ENCODE peak calls at places on chromosome 12, in seven cellular contexts. W is HFFc6, X is adrenal gland, L is Kasumi-1, C is ACHN, Y is NCI-H2171, A is ovary. E is an unnamed sample.

GRCh38 chr12:3538691-3539030 is 47.7 kb downstream of the PRMT8 start:
- DNase-seq in W (no peak), X (no peak), L (no peak), C (no peak), Y (no peak), A (no peak), E (no peak)

GRCh38 chr12:50024804-50025186 is 499 bp downstream of the RACGAP1 start:
- DNase-seq in W (peak; percentile 10), X (no peak), L (no peak), C (peak; percentile 50), Y (no peak), A (no peak), E (no peak)

GRCh38 chr12:48156648-48157015 is 683 bp downstream of the ASB8 start:
- DNase-seq in W (no peak), X (no peak), L (no peak), C (no peak), Y (no peak), A (no peak), E (no peak)

GRCh38 chr12:57476162-57476992 is 3.3 kb downstream of the ARHGAP9 start:
- DNase-seq in W (no peak), X (no peak), L (peak; percentile 75), C (no peak), Y (no peak), A (no peak), E (no peak)

GRCh38 chr12:105164068-105164467 is 56.5 kb downstream of the WASHC4 start:
- DNase-seq in W (no peak), X (no peak), L (no peak), C (no peak), Y (no peak), A (no peak), E (no peak)

GRCh38 chr12:62347922-62348650 is 87.9 kb downstream of the USP15 start:
- DNase-seq in W (peak; percentile 57), X (peak; percentile 62), L (no peak), C (peak; percentile 50), Y (no peak), A (no peak), E (no peak)

GRCh38 chr12:116384175-116384574 is 106.7 kb upstream of the MED13L start:
- DNase-seq in W (no peak), X (no peak), L (no peak), C (no peak), Y (no peak), A (no peak), E (no peak)

GRCh38 chr12:4579305-4580097 is 17.5 kb downstream of the DYRK4 start:
- DNase-seq in W (peak; percentile 9), X (peak; percentile 35), L (peak; percentile 6), C (peak; percentile 16), Y (no peak), A (no peak), E (no peak)

GRCh38 chr12:96698965-96699364 is 208.1 kb upstream of the NEDD1 start:
- DNase-seq in W (no peak), X (no peak), L (no peak), C (no peak), Y (no peak), A (no peak), E (no peak)

GRCh38 chr12:27076468-27076867 is 5.9 kb downstream of the C12orf71 start:
- DNase-seq in W (no peak), X (no peak), L (no peak), C (no peak), Y (no peak), A (no peak), E (no peak)

GRCh38 chr12:124396544-124397398 is 101.9 kb downstream of the RFLNA start:
- DNase-seq in W (no peak), X (peak; percentile 94), L (no peak), C (no peak), Y (peak; percentile 39), A (peak; percentile 48), E (no peak)

GRCh38 chr12:132178801-132179401 is 34.6 kb downstream of the NOC4L start:
- DNase-seq in W (no peak), X (no peak), L (no peak), C (no peak), Y (peak; percentile 69), A (no peak), E (no peak)

GRCh38 chr12:49674318-49674985 is 32.8 kb downstream of the FMNL3 start:
- DNase-seq in W (peak; percentile 12), X (no peak), L (no peak), C (no peak), Y (no peak), A (no peak), E (no peak)

GRCh38 chr12:2068638-2069037 is 15.9 kb downstream of the CACNA1C start:
- DNase-seq in W (no peak), X (no peak), L (no peak), C (no peak), Y (no peak), A (no peak), E (no peak)

GRCh38 chr12:31868980-31869379 is 90.2 kb upstream of the RESF1 start:
- DNase-seq in W (peak; percentile 70), X (peak; percentile 89), L (no peak), C (no peak), Y (peak; percentile 68), A (peak; percentile 56), E (peak; percentile 85)

GRCh38 chr12:71947645-71948105 is 9.0 kb downstream of the TPH2 start:
- DNase-seq in W (peak; percentile 48), X (no peak), L (no peak), C (no peak), Y (peak; percentile 96), A (no peak), E (peak; percentile 91)

GRCh38 chr12:54988402-54989054 is 4.0 kb upstream of the TESPA1 start:
- DNase-seq in W (peak; percentile 6), X (peak; percentile 84), L (no peak), C (no peak), Y (peak; percentile 84), A (peak; percentile 82), E (peak; percentile 80)

GRCh38 chr12:99558113-99558512 is 89.4 kb upstream of the GARIN6 start:
- DNase-seq in W (no peak), X (no peak), L (no peak), C (no peak), Y (no peak), A (no peak), E (no peak)

E was measured in left lobe of liver.